ENCODE peak calls at places on chromosomes 16 and 17, in nine cellular contexts. Q is PC-3, R is GM23338, H is SK-N-SH, Y is neural progenitor cell, T is GM23248, K is MM.1S, A is hepatocyte, G is HCT116. V is an unnamed sample.

GRCh38 chr17:49820773-49821172 is 27.1 kb downstream of the TAC4 start:
- DNase-seq in Q (no peak), R (no peak), H (no peak), Y (no peak), T (no peak), K (no peak), A (no peak), G (no peak), V (no peak)

GRCh38 chr16:85665929-85666328 is 22.8 kb downstream of the GINS2 start:
- DNase-seq in Q (no peak), R (no peak), H (no peak), Y (no peak), T (no peak), K (no peak), A (no peak), G (no peak), V (no peak)

GRCh38 chr17:32451879-32452278 is 7.6 kb downstream of the PSMD11 start:
- DNase-seq in Q (no peak), R (no peak), H (no peak), Y (no peak), T (no peak), K (no peak), A (no peak), G (no peak), V (no peak)

GRCh38 chr16:57764341-57765159 is 29.0 kb downstream of the KATNB1 start:
- DNase-seq in Q (peak; percentile 82), R (peak; percentile 93), H (peak; percentile 93), Y (peak; percentile 45), T (peak; percentile 95), K (peak; percentile 13), A (peak; percentile 62), G (peak; percentile 90), V (peak; percentile 79)

GRCh38 chr16:46830417-46830901 is 521 bp downstream of the C16orf87 start:
- DNase-seq in Q (peak; percentile 5), R (peak; percentile 44), H (no peak), Y (peak; percentile 74), T (peak; percentile 67), K (peak; percentile 52), A (peak; percentile 56), G (no peak), V (peak; percentile 66)

GRCh38 chr17:82864721-82865240 is 25.0 kb upstream of the ZNF750 start:
- DNase-seq in Q (no peak), R (no peak), H (no peak), Y (no peak), T (no peak), K (no peak), A (no peak), G (no peak), V (peak; percentile 82)

GRCh38 chr16:79997257-79997656 is 396.7 kb upstream of the MAF start:
- DNase-seq in Q (no peak), R (peak; percentile 60), H (peak; percentile 14), Y (peak; percentile 50), T (peak; percentile 52), K (no peak), A (no peak), G (no peak), V (peak; percentile 10)

GRCh38 chr17:46061435-46061834 is 62.4 kb downstream of the STH start:
- DNase-seq in Q (peak; percentile 69), R (peak; percentile 68), H (no peak), Y (no peak), T (peak; percentile 45), K (no peak), A (no peak), G (peak; percentile 23), V (no peak)

GRCh38 chr17:1272701-1273100 is 2.5 kb downstream of the BHLHA9 start:
- DNase-seq in Q (no peak), R (no peak), H (no peak), Y (no peak), T (no peak), K (no peak), A (no peak), G (no peak), V (no peak)

GRCh38 chr17:58059141-58059540 is 24.1 kb upstream of the DYNLL2 start:
- DNase-seq in Q (peak; percentile 28), R (peak; percentile 64), H (no peak), Y (no peak), T (no peak), K (no peak), A (no peak), G (no peak), V (no peak)

GRCh38 chr17:65696739-65697394 is 135.4 kb upstream of the AXIN2 start:
- DNase-seq in Q (peak; percentile 73), R (no peak), H (no peak), Y (no peak), T (peak; percentile 82), K (no peak), A (peak; percentile 16), G (no peak), V (no peak)

GRCh38 chr16:15985144-15985543 is 35.7 kb downstream of the ABCC1 start:
- DNase-seq in Q (no peak), R (no peak), H (no peak), Y (no peak), T (no peak), K (no peak), A (no peak), G (no peak), V (no peak)

GRCh38 chr17:75404739-75405364 is 626 bp downstream of the GRB2 start:
- DNase-seq in Q (peak; percentile 43), R (peak; percentile 57), H (peak; percentile 67), Y (peak; percentile 68), T (peak; percentile 77), K (peak; percentile 55), A (peak; percentile 45), G (no peak), V (peak; percentile 78)

GRCh38 chr16:4261557-4262172 is 11.2 kb downstream of the TFAP4 start:
- DNase-seq in Q (peak; percentile 19), R (peak; percentile 86), H (peak; percentile 78), Y (peak; percentile 89), T (peak; percentile 30), K (no peak), A (peak; percentile 66), G (peak; percentile 22), V (peak; percentile 20)

DNA sequence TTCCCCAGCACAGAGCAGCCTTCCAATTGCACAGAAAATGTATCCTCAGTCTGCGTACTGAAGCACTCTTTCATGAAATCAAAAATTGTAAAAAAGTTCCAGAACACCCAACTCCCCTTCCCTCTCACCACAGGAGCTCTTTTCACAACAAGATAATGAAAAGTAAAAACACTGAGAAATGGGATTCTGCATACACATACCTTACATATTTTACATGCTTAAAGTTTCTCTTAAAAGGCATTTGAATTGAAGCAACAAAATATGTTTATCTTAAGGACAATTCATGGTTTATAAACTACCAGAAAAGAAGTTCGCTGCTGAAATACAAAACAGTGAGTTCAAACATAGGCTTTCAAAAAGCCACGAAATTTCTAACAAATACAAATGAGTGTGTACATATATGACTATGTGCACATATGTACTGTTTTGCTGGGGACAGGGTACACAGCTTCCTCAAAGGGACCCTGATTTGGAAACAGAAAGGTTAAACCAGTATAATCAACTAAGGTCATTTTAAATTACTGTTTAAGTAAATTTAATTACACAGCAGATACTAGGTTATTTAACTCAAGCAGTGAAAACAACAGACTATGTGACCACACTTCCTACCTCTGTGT is 33.8 kb downstream of the COG1 start:
- DNase-seq in Q (no peak), R (peak; percentile 56), H (no peak), Y (no peak), T (no peak), K (no peak), A (no peak), G (no peak), V (no peak)
- H3K79me2 ChIP-seq in Q (peaks cover 76% of the 10 kb centered on the region), R (peaks cover 97% of the 10 kb centered on the region), H (peaks cover 95% of the 10 kb centered on the region), Y (peaks cover 74% of the 10 kb centered on the region), T (peaks cover 96% of the 10 kb centered on the region), K (peaks cover 74% of the 10 kb centered on the region), A (peaks cover 70% of the 10 kb centered on the region), G (peaks cover 90% of the 10 kb centered on the region), V (peaks cover 70% of the 10 kb centered on the region)

DNA sequence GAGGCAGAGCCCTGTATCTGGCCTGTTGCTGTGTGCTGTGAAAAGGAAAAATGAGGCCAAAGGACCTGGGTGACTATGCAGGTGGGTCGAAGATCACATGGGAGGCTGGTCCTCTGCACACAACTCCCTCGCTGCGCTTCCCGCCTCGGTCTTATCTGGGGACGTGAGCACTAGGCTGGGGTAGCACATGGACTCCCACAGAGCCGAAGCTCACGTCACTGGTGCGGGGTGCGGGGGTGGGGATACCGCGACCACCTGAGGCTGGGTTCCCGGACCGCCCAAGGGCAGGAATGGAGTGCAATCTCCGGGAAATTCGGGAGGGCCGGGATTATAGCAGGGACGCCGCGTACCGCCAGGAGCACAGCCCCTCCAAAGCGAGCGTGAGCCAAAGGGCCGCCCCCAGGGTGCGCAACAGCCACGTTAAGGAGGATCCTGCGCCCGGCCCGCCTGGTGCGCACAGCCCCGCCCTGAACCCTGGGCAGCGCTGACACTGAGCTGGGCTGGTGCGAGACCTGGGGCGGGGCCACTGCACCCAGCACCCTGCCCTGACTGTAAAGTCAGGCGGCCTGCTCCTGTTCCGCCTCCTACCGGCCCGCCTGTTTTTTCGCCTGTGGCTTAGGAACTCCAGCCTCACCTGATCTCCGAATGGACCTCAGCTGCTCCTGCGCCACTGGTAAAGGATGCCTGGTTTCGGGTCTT is 4.8 kb downstream of the MT1A start:
- DNase-seq in Q (peak; percentile 53), R (peak; percentile 79), H (no peak), Y (peak; percentile 59), T (peak; percentile 65), K (peak; percentile 65), A (peak; percentile 79), G (peak; percentile 78), V (no peak)
- TF ChIP-seq EZH2phosphoT487 in Q (no peak), R (no peak), H (no peak), Y (peak; percentile 83), T (no peak), K (no peak), A (no peak), G (no peak), V (no peak)

DNA sequence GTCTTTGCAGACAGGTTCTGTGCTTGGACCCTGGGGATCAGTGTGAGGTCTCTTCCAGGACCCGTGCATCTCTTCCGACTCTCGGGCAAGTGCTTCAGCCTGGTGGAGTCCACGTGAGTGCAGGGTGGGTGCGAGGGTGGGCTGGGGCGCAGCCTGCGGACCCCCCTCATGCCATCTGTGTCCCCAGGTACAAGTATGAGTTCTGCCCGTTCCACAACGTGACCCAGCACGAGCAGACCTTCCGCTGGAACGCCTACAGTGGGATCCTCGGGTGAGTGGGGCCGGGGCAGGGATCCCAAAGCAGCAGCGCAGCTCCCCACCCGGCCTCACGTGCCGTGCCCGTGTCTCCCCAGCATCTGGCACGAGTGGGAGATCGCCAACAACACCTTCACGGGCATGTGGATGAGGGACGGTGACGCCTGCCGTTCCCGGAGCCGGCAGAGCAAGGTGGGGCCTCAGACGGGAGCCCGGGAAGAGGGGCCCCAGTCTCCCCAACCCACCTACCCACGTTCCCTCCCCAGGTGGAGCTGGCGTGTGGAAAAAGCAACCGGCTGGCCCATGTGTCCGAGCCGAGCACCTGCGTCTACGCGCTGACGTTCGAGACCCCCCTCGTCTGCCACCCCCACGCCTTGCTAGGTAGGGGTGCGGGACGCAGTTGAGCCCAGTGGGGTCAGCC is 10.1 kb downstream of the GNPTG start:
- DNase-seq in Q (no peak), R (no peak), H (no peak), Y (no peak), T (no peak), K (no peak), A (no peak), G (no peak), V (no peak)
- H3K79me2 ChIP-seq in Q (peaks cover 52% of the 10 kb centered on the region), R (peaks cover 40% of the 10 kb centered on the region), H (peaks cover 55% of the 10 kb centered on the region), Y (peaks cover 7% of the 10 kb centered on the region), T (peaks cover 69% of the 10 kb centered on the region), K (peaks cover 82% of the 10 kb centered on the region), A (peaks cover 37% of the 10 kb centered on the region), G (peaks cover 60% of the 10 kb centered on the region), V (no peaks in the 10 kb centered on the region)

DNA sequence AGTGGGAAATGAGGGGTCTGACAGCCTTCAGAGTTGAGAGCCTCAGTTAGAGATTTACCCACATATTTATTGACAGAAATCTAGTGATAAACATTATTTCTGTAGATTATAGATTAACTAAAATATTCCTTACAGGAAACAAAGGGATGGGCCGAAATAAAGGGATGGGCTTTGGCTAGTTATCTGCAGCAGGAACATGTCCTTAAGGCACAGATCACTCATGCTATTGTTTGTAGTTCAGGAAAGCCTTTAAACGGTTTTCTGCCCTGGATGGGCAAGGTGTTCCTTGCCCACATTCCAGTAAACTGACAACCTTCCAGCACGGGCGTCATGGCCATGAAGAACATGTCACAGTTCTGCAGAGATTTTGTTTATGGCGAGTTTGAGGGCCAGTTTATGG is 154.8 kb upstream of the TOM1L1 start:
- DNase-seq in Q (no peak), R (no peak), H (no peak), Y (no peak), T (no peak), K (no peak), A (no peak), G (no peak), V (no peak)
- TF ChIP-seq EZH2phosphoT487 in Q (no peak), R (no peak), H (no peak), Y (no peak), T (no peak), K (no peak), A (no peak), G (no peak), V (no peak)

V was measured in OCI-LY7.